ENCODE peak calls at places on chromosomes 13 and 19, in five cellular contexts. V, Z, W, E and D are unnamed samples.

GRCh38 chr13:85277753-85278152 is 521.5 kb downstream of the SLITRK6 start:
- DNase-seq in V (peak), E (no peak), W (peak), Z (no peak), D (no peak)

GRCh38 chr19:35334064-35334753 is 5.2 kb downstream of the CD22 start:
- DNase-seq in V (no peak), W (no peak), Z (no peak), E (no peak), D (no peak)

GRCh38 chr19:13025819-13026477 is 30.7 kb downstream of the NFIX start:
- DNase-seq in W (no peak), E (no peak), V (no peak), Z (no peak), D (no peak)

GRCh38 chr13:114096811-114097503 is 35.5 kb downstream of the RASA3 start:
- DNase-seq in W (no peak), Z (no peak), V (no peak), E (no peak), D (no peak)

GRCh38 chr13:30796833-30797601 is 61.7 kb downstream of the ALOX5AP start:
- DNase-seq in V (no peak), W (no peak), Z (no peak), E (no peak), D (no peak)

GRCh38 chr13:45473627-45474026 is 8.9 kb downstream of the COG3 start:
- DNase-seq in V (no peak), W (peak), E (no peak), Z (peak), D (peak)

GRCh38 chr13:27043013-27043412 is 128.6 kb downstream of the USP12 start:
- DNase-seq in Z (no peak), W (peak), V (peak), E (no peak), D (peak)

GRCh38 chr13:110173247-110173818 is 133.6 kb downstream of the COL4A1 start:
- DNase-seq in V (no peak), W (no peak), Z (no peak), E (no peak), D (no peak)

GRCh38 chr13:33637978-33638743 is 179.8 kb upstream of the RFC3 start:
- DNase-seq in Z (no peak), V (no peak), E (no peak), W (no peak), D (peak)

GRCh38 chr19:16586477-16586871 is 14.3 kb upstream of the SLC35E1 start:
- DNase-seq in E (no peak), W (no peak), Z (no peak), V (no peak), D (no peak)

GRCh38 chr19:44212865-44213346 is 574 bp downstream of the ZNF227 start:
- DNase-seq in E (no peak), Z (peak), V (no peak), W (peak), D (peak)

GRCh38 chr19:55638864-55639359 is 1.9 kb upstream of the ZNF580 start:
- DNase-seq in V (peak), W (peak), E (no peak), Z (no peak), D (peak)

GRCh38 chr13:100234524-100235136 is 145.7 kb downstream of the PCCA start:
- DNase-seq in V (peak), Z (no peak), W (peak), E (no peak), D (no peak)

GRCh38 chr19:18604820-18605159 is 1.8 kb downstream of the CRLF1 start:
- DNase-seq in W (no peak), E (no peak), V (no peak), Z (no peak), D (no peak)

GRCh38 chr19:18605196-18605545 is 1.4 kb downstream of the CRLF1 start:
- DNase-seq in V (no peak), W (no peak), E (no peak), Z (no peak), D (no peak)

GRCh38 chr19:18603958-18604819 is 2.4 kb downstream of the CRLF1 start:
- DNase-seq in V (no peak), Z (no peak), E (no peak), W (no peak), D (peak)

GRCh38 chr19:18601875-18602274 is 4.7 kb downstream of the CRLF1 start:
- DNase-seq in W (no peak), Z (no peak), E (no peak), V (no peak), D (no peak)

GRCh38 chr19:18603255-18603957 is 3.2 kb downstream of the CRLF1 start:
- DNase-seq in E (no peak), W (no peak), V (no peak), Z (peak), D (peak)
- H3K4me2 ChIP-seq in E (no peak), W (peak), V (no peak), Z (no peak), D (peak)

DNA sequence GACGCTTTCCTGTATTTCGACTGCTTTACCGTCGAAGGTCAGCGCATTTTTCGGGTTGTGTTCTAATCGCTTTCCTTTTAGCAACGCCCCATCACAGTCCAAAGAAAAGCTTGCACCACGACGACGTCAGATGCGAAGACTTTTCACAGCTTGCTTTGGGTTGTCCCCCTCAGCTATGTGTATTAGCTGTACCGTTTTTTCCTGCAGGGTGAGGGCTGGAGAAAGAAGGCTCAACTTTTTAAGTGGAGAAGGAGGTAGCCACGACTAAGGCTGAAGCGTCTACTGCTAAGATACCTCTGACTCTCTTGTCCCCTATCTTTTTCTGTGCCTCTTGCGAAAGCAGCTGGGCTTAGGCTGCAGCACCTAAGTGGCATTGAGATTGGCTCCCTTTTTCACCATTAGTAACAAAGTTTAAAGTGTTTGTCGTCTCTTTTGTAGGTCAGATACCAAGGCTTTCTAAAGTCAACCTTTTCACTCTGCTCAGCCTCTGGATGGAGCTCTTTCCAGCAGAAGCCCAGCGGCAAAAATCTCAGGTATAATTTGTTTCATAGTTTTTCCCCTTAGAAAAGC is 793 bp downstream of the CDADC1 start:
- DNase-seq in E (no peak), V (peak), Z (no peak), W (peak), D (no peak)
- TF ChIP-seq JUNB in E (no peak), V (no peak), Z (no peak), W (no peak), D (no peak)

DNA sequence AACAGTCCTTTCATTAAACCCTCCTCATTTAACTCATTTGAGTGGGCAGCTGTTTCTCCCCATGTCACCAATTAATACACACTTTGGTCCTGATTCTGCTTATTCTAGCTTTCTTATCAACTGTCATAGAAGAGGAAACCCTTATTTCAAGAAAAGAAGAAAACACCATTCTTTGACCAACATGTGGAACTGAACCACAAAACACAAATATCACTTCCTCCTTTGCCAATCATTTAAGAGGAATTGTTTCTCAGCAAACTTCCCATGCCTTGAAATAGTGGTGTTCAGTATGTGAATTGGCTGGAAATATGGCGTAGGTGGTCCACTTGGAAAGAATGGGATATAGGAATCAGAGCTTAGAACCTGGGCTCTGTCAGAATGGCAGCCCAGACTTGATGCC is 20.4 kb downstream of the MBD3L2B start:
- DNase-seq in W (no peak), V (no peak), E (no peak), Z (no peak), D (no peak)
- H3K4me2 ChIP-seq in W (no peak), V (no peak), E (no peak), Z (no peak), D (no peak)

GRCh38 chr13:21672811-21673591 is 2.1 kb downstream of the FGF9 start:
- DNase-seq in Z (no peak), E (no peak), W (no peak), V (no peak), D (no peak)
- TF ChIP-seq JUNB in Z (no peak), E (no peak), W (no peak), V (no peak), D (no peak)

GRCh38 chr13:50133277-50133953 is 118.2 kb downstream of the KCNRG start:
- DNase-seq in Z (no peak), V (no peak), E (no peak), W (no peak), D (peak)
- H3K4me2 ChIP-seq in Z (no peak), V (no peak), E (no peak), W (no peak), D (peak)

GRCh38 chr13:19959141-19959830 is 759 bp downstream of the ZMYM2 start:
- DNase-seq in E (no peak), W (peak), Z (peak), V (peak), D (peak)
- TF ChIP-seq JUNB in E (no peak), W (no peak), Z (no peak), V (no peak), D (no peak)

GRCh38 chr19:47348819-47349795 is at the start of gene DHX34:
- DNase-seq in E (peak), W (peak), V (peak), Z (peak), D (peak)

GRCh38 chr19:47353307-47353712 is 4.2 kb downstream of the DHX34 start:
- DNase-seq in V (no peak), W (peak), E (no peak), Z (no peak), D (no peak)

GRCh38 chr19:47352095-47352494 is 3.0 kb downstream of the DHX34 start:
- DNase-seq in Z (no peak), W (no peak), E (no peak), V (no peak), D (no peak)

GRCh38 chr19:47350599-47350998 is 1.5 kb downstream of the DHX34 start:
- DNase-seq in W (no peak), E (no peak), V (no peak), Z (no peak), D (no peak)

DNA sequence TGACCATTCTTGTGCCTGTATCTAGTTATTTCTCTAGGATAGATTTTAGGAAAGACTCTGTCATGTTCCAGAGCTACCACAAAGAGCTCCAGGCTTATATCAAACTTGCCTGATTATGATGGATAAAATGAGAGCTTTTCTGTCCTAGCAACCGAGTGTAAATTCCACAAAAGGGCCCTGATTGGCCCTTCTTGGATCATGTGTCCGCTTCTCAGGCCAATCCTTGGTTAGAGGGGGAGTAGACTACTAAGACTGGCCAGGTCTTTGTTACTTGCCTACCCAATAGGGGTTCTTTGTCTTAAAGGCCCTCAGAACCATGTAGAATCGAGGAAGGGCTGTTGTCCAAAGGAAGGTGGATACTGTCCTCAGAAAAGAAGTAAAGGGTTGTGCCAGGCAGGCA is 2.4 kb downstream of the DHX34 start:
- DNase-seq in W (peak), E (no peak), Z (no peak), V (peak), D (peak)
- H3K4me2 ChIP-seq in W (peak), E (peak), Z (peak), V (peak), D (no peak)

DNA sequence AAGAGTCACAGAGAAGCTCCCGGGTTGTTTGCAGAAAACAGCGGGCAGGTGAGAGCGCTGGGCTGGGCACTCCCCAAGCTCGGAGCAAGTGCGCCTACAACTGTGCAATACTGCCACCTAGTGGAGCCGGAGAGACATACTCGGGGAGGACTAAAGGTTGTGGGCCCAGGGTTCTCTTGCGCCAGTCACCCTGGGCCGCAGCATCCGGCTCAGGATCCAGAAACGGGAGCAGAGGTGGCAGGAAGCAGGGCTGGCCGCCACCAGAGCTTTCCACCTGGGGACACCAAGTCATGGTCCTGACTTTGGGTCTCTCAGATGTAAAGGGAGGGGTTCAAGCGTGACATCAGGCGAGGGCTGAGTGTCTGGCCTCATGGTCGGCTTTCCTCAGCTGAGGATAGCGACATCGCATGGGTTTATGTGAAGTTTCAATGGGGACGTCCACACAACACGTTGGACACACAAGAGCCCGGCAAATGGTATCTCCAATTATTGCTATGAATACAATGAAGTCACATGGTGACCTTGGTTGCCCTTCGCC is 11.2 kb upstream of the KLK4 start:
- DNase-seq in W (peak), V (peak), E (peak), Z (peak), D (peak)
- TF ChIP-seq JUNB in W (no peak), V (no peak), E (no peak), Z (no peak), D (no peak)